ENCODE peak calls at places on chromosomes 2 and 18, in six cellular contexts. U, V, C, J, D and W are unnamed samples.

GRCh38 chr18:76610933-76611749 is 116.1 kb upstream of the ZNF516 start:
- DNase-seq in U (peak; percentile 60), J (no peak), D (no peak), V (peak; percentile 43), C (no peak), W (peak; percentile 7)

GRCh38 chr2:85659324-85659981 is 8.5 kb downstream of the SFTPB start:
- DNase-seq in D (peak; percentile 90), V (no peak), C (no peak), U (no peak), J (no peak), W (no peak)

GRCh38 chr18:59881728-59882685 is 17.8 kb upstream of the PMAIP1 start:
- DNase-seq in U (peak; percentile 68), C (no peak), D (no peak), J (no peak), V (peak; percentile 56), W (no peak)

GRCh38 chr2:39128919-39129391 is 8.1 kb upstream of the SOS1 start:
- DNase-seq in D (no peak), C (peak; percentile 64), V (no peak), U (peak; percentile 75), J (no peak), W (no peak)

GRCh38 chr2:213265679-213266078 is 18.6 kb upstream of the SPAG16 start:
- DNase-seq in V (no peak), C (no peak), D (no peak), J (no peak), U (no peak), W (no peak)

GRCh38 chr2:20507166-20507692 is 60.4 kb downstream of the RHOB start:
- DNase-seq in V (no peak), U (peak; percentile 41), D (no peak), J (no peak), C (no peak), W (no peak)

GRCh38 chr2:24907106-24907505 is 12.9 kb downstream of the ADCY3 start:
- DNase-seq in C (no peak), D (no peak), J (no peak), V (peak; percentile 45), U (peak; percentile 41), W (no peak)

GRCh38 chr2:227862227-227862740 is 9.1 kb upstream of the DAW1 start:
- DNase-seq in C (peak; percentile 25), J (peak; percentile 23), U (peak; percentile 94), D (peak; percentile 36), V (peak; percentile 40), W (no peak)

GRCh38 chr2:242002944-242003343 is 133.4 kb downstream of the RTP5 start:
- DNase-seq in C (no peak), D (no peak), V (no peak), U (no peak), J (no peak), W (no peak)

GRCh38 chr2:226658555-226658954 is 141.1 kb downstream of the IRS1 start:
- DNase-seq in U (no peak), C (no peak), V (no peak), J (no peak), D (no peak), W (peak; percentile 74)

GRCh38 chr18:46764586-46764985 is 7.7 kb upstream of the ST8SIA5 start:
- DNase-seq in J (no peak), V (no peak), C (no peak), U (no peak), D (no peak), W (no peak)

GRCh38 chr2:118989481-118989880 is 47.5 kb downstream of the MARCO start:
- DNase-seq in V (no peak), U (no peak), D (peak; percentile 21), C (no peak), J (no peak), W (no peak)

GRCh38 chr2:144834954-144835633 is 315.2 kb upstream of the ZEB2 start:
- DNase-seq in V (peak; percentile 71), J (peak; percentile 6), C (no peak), D (no peak), U (peak; percentile 73), W (peak; percentile 14)

GRCh38 chr2:1736997-1737480 is 7.3 kb downstream of the PXDN start:
- DNase-seq in D (no peak), U (peak; percentile 91), V (peak; percentile 72), C (no peak), J (no peak), W (no peak)

GRCh38 chr2:95357717-95358280 is 44.7 kb upstream of the FAHD2A start:
- DNase-seq in C (no peak), V (no peak), D (peak; percentile 17), U (no peak), J (no peak), W (no peak)

GRCh38 chr2:173077506-173078177 is 2.0 kb downstream of the MAP3K20 start:
- DNase-seq in U (peak; percentile 68), J (no peak), C (no peak), D (no peak), V (peak; percentile 56), W (no peak)

GRCh38 chr2:203535078-203535783 is at the start of gene RAPH1:
- DNase-seq in J (peak; percentile 92), V (peak; percentile 87), C (peak; percentile 21), U (peak; percentile 88), D (peak; percentile 89), W (peak; percentile 33)

GRCh38 chr2:71905205-71905604 is 242.5 kb downstream of the CYP26B1 start:
- DNase-seq in C (no peak), U (peak; percentile 47), V (no peak), J (no peak), D (no peak), W (no peak)

GRCh38 chr2:45826889-45827635 is 175.6 kb downstream of the PRKCE start:
- DNase-seq in J (no peak), V (peak; percentile 90), U (peak; percentile 50), C (no peak), D (peak; percentile 62), W (no peak)

GRCh38 chr18:77765468-77765867 is 515.8 kb downstream of the GALR1 start:
- DNase-seq in J (peak; percentile 22), C (no peak), V (no peak), D (no peak), U (peak; percentile 16), W (peak; percentile 3)

GRCh38 chr2:159939946-159940345 is 122.5 kb downstream of the PLA2R1 start:
- DNase-seq in U (peak; percentile 42), V (peak; percentile 26), J (no peak), D (no peak), C (no peak), W (no peak)

GRCh38 chr2:28344756-28345291 is 47.8 kb upstream of the FOSL2 start:
- DNase-seq in D (no peak), C (no peak), J (no peak), V (no peak), U (no peak), W (no peak)

GRCh38 chr2:20008703-20009102 is 3.8 kb downstream of the MATN3 start:
- DNase-seq in D (no peak), J (no peak), U (no peak), V (no peak), C (no peak), W (peak; percentile 40)

GRCh38 chr18:32879497-32879896 is 106.7 kb upstream of the KLHL14 start:
- DNase-seq in U (no peak), C (no peak), V (no peak), D (no peak), J (no peak), W (no peak)

GRCh38 chr2:98508690-98509054 is 64.0 kb downstream of the INPP4A start:
- DNase-seq in D (peak; percentile 81), C (peak; percentile 23), J (no peak), U (peak; percentile 90), V (no peak), W (no peak)
- H3K4me3 ChIP-seq in D (no peak overlapping the region), C (no peak overlapping the region), J (no peak overlapping the region), U (no peak overlapping the region), V (no peak overlapping the region), W (no peak overlapping the region)

GRCh38 chr2:75241696-75242095 is 42.4 kb upstream of the TACR1 start:
- DNase-seq in U (peak; percentile 57), V (no peak), D (no peak), C (no peak), J (no peak), W (no peak)
- TF ChIP-seq CTCF in U (peak; percentile 43), V (no peak), D (no peak), C (peak; percentile 5), J (no peak), W (peak; percentile 29)

DNA sequence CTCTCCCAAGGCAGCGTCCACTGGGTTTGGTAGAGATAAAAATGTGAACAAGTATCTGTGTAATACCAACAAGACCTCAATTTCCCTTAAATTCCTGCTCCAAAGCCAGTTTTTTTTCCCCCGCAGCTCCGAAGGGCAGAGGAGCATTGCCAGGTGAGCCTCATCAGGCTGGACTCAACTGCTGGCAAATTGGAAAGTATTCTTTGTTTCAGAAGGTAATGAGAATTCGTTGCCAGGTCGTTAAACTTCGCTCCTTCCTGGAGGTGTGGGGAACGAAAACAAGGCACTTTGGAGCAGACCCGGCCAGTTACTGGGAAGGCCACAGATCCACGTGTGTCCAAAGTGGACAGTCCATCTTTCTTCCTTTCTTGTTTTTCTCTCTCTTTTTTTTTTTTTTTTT is 30.4 kb upstream of the ASB18 start:
- DNase-seq in D (no peak), J (no peak), V (no peak), C (no peak), U (no peak), W (no peak)
- H3K4me3 ChIP-seq in D (no peak overlapping the region), J (no peak overlapping the region), V (no peak overlapping the region), C (no peak overlapping the region), U (no peak overlapping the region), W (no peak overlapping the region)

GRCh38 chr18:49464718-49465598 is 4.5 kb upstream of the DYM start:
- DNase-seq in C (no peak), D (no peak), U (peak; percentile 43), J (no peak), V (no peak), W (no peak)
- TF ChIP-seq CTCF in C (no peak), D (no peak), U (no peak), J (no peak), V (no peak), W (peak; percentile 16)

GRCh38 chr2:136117909-136118818 is at the start of gene CXCR4:
- DNase-seq in U (peak; percentile 26), C (peak; percentile 95), J (peak; percentile 59), V (no peak), D (peak; percentile 79), W (no peak)
- H3K4me3 ChIP-seq in U (peak within 1 kb of the TSS; percentile 21), C (peak within 1 kb of the TSS; percentile 83), J (no peak within 1 kb of the TSS), V (peak within 1 kb of the TSS; percentile 38), D (peak within 1 kb of the TSS; percentile 57), W (peak within 1 kb of the TSS; percentile 49)

DNA sequence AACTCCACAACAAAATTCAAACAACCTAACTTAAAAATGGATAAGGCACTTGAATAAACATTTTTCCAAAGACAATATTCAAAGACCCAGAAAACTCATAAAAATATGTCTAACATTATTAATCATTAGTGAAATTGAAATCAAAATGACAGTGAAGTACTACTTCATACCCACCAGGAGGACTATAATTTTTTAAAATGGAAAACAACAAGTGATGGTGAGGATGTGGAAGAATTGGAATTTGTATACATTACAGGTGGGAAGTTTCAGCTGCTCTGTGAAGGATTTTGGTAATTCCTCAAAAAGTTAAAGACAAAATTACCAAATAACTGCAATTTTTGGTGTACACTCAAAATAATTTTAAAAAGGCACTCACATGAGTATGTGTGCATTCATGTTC is 920.0 kb downstream of the TDRD15 start:
- DNase-seq in V (no peak), C (no peak), J (no peak), D (no peak), U (no peak), W (no peak)
- TF ChIP-seq CTCF in V (no peak), C (no peak), J (no peak), D (no peak), U (no peak), W (no peak)

DNA sequence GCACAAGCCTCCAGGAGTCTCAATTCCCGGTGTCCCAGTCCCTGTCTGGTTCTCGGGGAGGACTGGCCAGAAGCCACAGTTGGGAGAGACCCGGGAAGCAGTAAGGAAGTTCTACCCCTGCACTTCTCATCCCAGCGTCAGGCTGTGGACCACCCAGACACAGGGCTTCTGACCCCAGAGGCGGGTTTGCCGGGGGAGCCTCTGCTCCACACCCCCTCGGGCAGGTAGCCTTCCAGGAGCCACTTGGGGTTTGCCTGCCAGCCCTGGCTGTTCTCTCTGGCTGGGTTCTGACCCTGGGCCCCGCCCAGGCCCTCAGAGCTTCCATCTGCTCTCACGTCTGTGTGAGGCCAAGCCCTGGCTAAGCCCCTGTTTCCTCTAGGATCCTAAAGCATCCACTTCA is 94.4 kb upstream of the GPC1 start:
- DNase-seq in V (no peak), U (no peak), J (no peak), D (no peak), C (no peak), W (no peak)
- H3K4me3 ChIP-seq in V (no peak overlapping the region), U (no peak overlapping the region), J (no peak overlapping the region), D (no peak overlapping the region), C (no peak overlapping the region), W (no peak overlapping the region)